ENCODE peak calls at places on chromosome 14, in five cellular contexts. A is hepatocyte, L is uterus, W is psoas muscle, Y is tibial nerve. P is an unnamed sample. For H3K4me1 and H3K9me3, the result is how much of the 10 kb centered on the place peaks cover.

GRCh38 chr14:45426685-45427282 is 173.8 kb upstream of the MIS18BP1 start:
- DNase-seq in A (peak), L (no peak), W (no peak), Y (no peak), P (no peak)

GRCh38 chr14:24630087-24630871 is 3.7 kb downstream of the GZMB start:
- DNase-seq in A (no peak), L (no peak), W (no peak), Y (no peak), P (no peak)

GRCh38 chr14:56474419-56475022 is 105.1 kb upstream of the TMEM260 start:
- DNase-seq in A (peak), L (no peak), W (no peak), Y (no peak), P (no peak)

GRCh38 chr14:20262642-20263128 is 23.6 kb downstream of the OR11H4 start:
- DNase-seq in A (no peak), L (no peak), W (no peak), Y (no peak), P (no peak)

GRCh38 chr14:64337901-64338615 is 43.9 kb upstream of the ESR2 start:
- DNase-seq in A (peak), L (peak), W (no peak), Y (no peak), P (peak)

GRCh38 chr14:54867011-54867410 is 35.6 kb downstream of the GCH1 start:
- DNase-seq in A (no peak), L (no peak), W (no peak), Y (no peak), P (no peak)

GRCh38 chr14:92802678-92803077 is 8.6 kb downstream of the GOLGA5 start:
- DNase-seq in A (no peak), L (no peak), W (no peak), Y (no peak), P (no peak)

GRCh38 chr14:96257900-96258299 is 1.9 kb downstream of the BDKRB1 start:
- DNase-seq in A (no peak), L (no peak), W (no peak), Y (no peak), P (no peak)

GRCh38 chr14:106691601-106692291 is 1165.4 kb downstream of the TMEM121 start:
- DNase-seq in A (peak), L (no peak), W (peak), Y (no peak), P (no peak)

GRCh38 chr14:36570065-36570464 is 12.3 kb downstream of the NKX2-8 start:
- DNase-seq in A (no peak), L (no peak), W (no peak), Y (no peak), P (no peak)

GRCh38 chr14:20493634-20494033 is 11.7 kb upstream of the RNASE10 start:
- DNase-seq in A (no peak), L (no peak), W (no peak), Y (no peak), P (no peak)

GRCh38 chr14:74213907-74214803 is 25.1 kb upstream of the VSX2 start:
- DNase-seq in A (no peak), L (no peak), W (no peak), Y (no peak), P (no peak)

GRCh38 chr14:35927727-35928126 is 101.6 kb downstream of the BRMS1L start:
- DNase-seq in A (no peak), L (no peak), W (no peak), Y (no peak), P (no peak)

GRCh38 chr14:99615497-99616245 is 11.7 kb upstream of the CCDC85C start:
- DNase-seq in A (no peak), L (no peak), W (no peak), Y (no peak), P (no peak)

GRCh38 chr14:24605435-24606190 is 3.9 kb downstream of the GZMH start:
- DNase-seq in A (no peak), L (no peak), W (no peak), Y (no peak), P (no peak)

GRCh38 chr14:80315681-80316080 is 104.4 kb upstream of the DIO2 start:
- DNase-seq in A (no peak), L (no peak), W (no peak), Y (no peak), P (no peak)

GRCh38 chr14:27184371-27184901 is 586.6 kb upstream of the NOVA1 start:
- DNase-seq in A (no peak), L (no peak), W (no peak), Y (no peak), P (no peak)

GRCh38 chr14:99425272-99425681 is 55.4 kb downstream of the SETD3 start:
- DNase-seq in A (no peak), L (no peak), W (peak), Y (no peak), P (no peak)

GRCh38 chr14:31441273-31442110 is 15.8 kb downstream of the DTD2 start:
- DNase-seq in A (no peak), L (no peak), W (no peak), Y (no peak), P (no peak)

GRCh38 chr14:74619672-74620131 is 7.7 kb upstream of the LTBP2 start:
- DNase-seq in A (peak), L (peak), W (peak), Y (peak), P (peak)

GRCh38 chr14:55416866-55417265 is 5.2 kb upstream of the ATG14 start:
- DNase-seq in A (peak), L (no peak), W (no peak), Y (no peak), P (no peak)

GRCh38 chr14:91872517-91873470 is 5.5 kb upstream of the TC2N start:
- DNase-seq in A (no peak), L (peak), W (peak), Y (peak), P (peak)

GRCh38 chr14:95255487-95255886 is 64.2 kb downstream of the CLMN start:
- DNase-seq in A (peak), L (peak), W (peak), Y (peak), P (no peak)

GRCh38 chr14:101125313-101125712 is 221.8 kb upstream of the RTL1 start:
- DNase-seq in A (no peak), L (no peak), W (no peak), Y (no peak), P (no peak)

GRCh38 chr14:24241829-24242443 is 487 bp downstream of the TINF2 start:
- DNase-seq in A (peak), L (peak), W (peak), Y (peak), P (peak)

GRCh38 chr14:65101631-65102440 is 481 bp downstream of the MAX start:
- DNase-seq in A (peak), L (no peak), W (no peak), Y (no peak), P (no peak)

GRCh38 chr14:101729382-101729781 is 32.1 kb upstream of the PPP2R5C start:
- DNase-seq in A (no peak), L (no peak), W (no peak), Y (no peak), P (no peak)

GRCh38 chr14:31834616-31835015 is 242.5 kb upstream of the ARHGAP5 start:
- DNase-seq in A (no peak), L (no peak), W (no peak), Y (no peak), P (no peak)

GRCh38 chr14:95531473-95531872 is 3.4 kb upstream of the GLRX5 start:
- DNase-seq in A (no peak), L (no peak), W (no peak), Y (no peak), P (no peak)

GRCh38 chr14:38623661-38624060 is 367.8 kb upstream of the CLEC14A start:
- DNase-seq in A (no peak), L (no peak), W (no peak), Y (no peak), P (no peak)

GRCh38 chr14:75184447-75184846 is 8.0 kb upstream of the TMED10 start:
- DNase-seq in A (no peak), L (no peak), W (no peak), Y (no peak), P (no peak)

GRCh38 chr14:99722741-99723140 is 38.6 kb downstream of the CYP46A1 start:
- DNase-seq in A (no peak), L (no peak), W (no peak), Y (no peak), P (no peak)

GRCh38 chr14:101191086-101191881 is 287.8 kb upstream of the RTL1 start:
- DNase-seq in A (no peak), L (peak), W (no peak), Y (no peak), P (no peak)

GRCh38 chr14:50937325-50937724 is 7.0 kb downstream of the PYGL start:
- DNase-seq in A (no peak), L (no peak), W (no peak), Y (no peak), P (no peak)

GRCh38 chr14:91774138-91775096 is 42.5 kb upstream of the CATSPERB start:
- DNase-seq in A (no peak), L (no peak), W (no peak), Y (no peak), P (no peak)

GRCh38 chr14:31300296-31300695 is 92.7 kb upstream of the HECTD1 start:
- DNase-seq in A (no peak), L (no peak), W (no peak), Y (no peak), P (no peak)

GRCh38 chr14:89139404-89140247 is 277.4 kb downstream of the FOXN3 start:
- DNase-seq in A (no peak), L (no peak), W (no peak), Y (no peak), P (no peak)

GRCh38 chr14:90612801-90613200 is 203.4 kb downstream of the TTC7B start:
- DNase-seq in A (no peak), L (no peak), W (no peak), Y (no peak), P (no peak)

GRCh38 chr14:90613446-90613845 is 202.8 kb downstream of the TTC7B start:
- DNase-seq in A (no peak), L (no peak), W (no peak), Y (no peak), P (no peak)

GRCh38 chr14:90611501-90611900 is 204.7 kb downstream of the TTC7B start:
- DNase-seq in A (no peak), L (no peak), W (no peak), Y (no peak), P (no peak)

GRCh38 chr14:90610641-90611040 is 205.6 kb downstream of the TTC7B start:
- DNase-seq in A (no peak), L (no peak), W (no peak), Y (no peak), P (no peak)

GRCh38 chr14:90611936-90612335 is 204.3 kb downstream of the TTC7B start:
- DNase-seq in A (no peak), L (no peak), W (no peak), Y (no peak), P (no peak)
- H3K4me1 ChIP-seq in A (under half), L (under half), W (under half), Y (under half), P (under half)

GRCh38 chr14:28901631-28902030 is 135.0 kb downstream of the FOXG1 start:
- DNase-seq in A (no peak), L (no peak), W (no peak), Y (no peak), P (no peak)
- H3K9me3 ChIP-seq in A (under half), L (under half), W (under half), Y (under half), P (under half)

GRCh38 chr14:104742586-104743455 is 10.1 kb upstream of the SIVA1 start:
- DNase-seq in A (no peak), L (no peak), W (peak), Y (no peak), P (no peak)
- H3K27ac ChIP-seq in A (no peak), L (no peak), W (peak), Y (no peak), P (no peak)

GRCh38 chr14:103626150-103626850 is 2.7 kb upstream of the KLC1 start:
- DNase-seq in A (no peak), L (no peak), W (no peak), Y (no peak), P (no peak)
- H3K4me1 ChIP-seq in A (under half), L (under half), W (under half), Y (under half), P (under half)

GRCh38 chr14:62357362-62357761 is 595.1 kb downstream of the SNAPC1 start:
- DNase-seq in A (no peak), L (no peak), W (no peak), Y (no peak), P (no peak)
- H3K9me3 ChIP-seq in A (under half), L (under half), W (under half), Y (under half), P (under half)

GRCh38 chr14:98174031-98174430 is 1098.0 kb downstream of the BCL11B start:
- DNase-seq in A (no peak), L (no peak), W (no peak), Y (no peak), P (no peak)

GRCh38 chr14:98172243-98172778 is 1099.7 kb downstream of the BCL11B start:
- DNase-seq in A (no peak), L (no peak), W (no peak), Y (no peak), P (no peak)

GRCh38 chr14:98171654-98172053 is 1100.3 kb downstream of the BCL11B start:
- DNase-seq in A (no peak), L (no peak), W (no peak), Y (no peak), P (no peak)

GRCh38 chr14:98175436-98175835 is 1096.6 kb downstream of the BCL11B start:
- DNase-seq in A (no peak), L (no peak), W (no peak), Y (no peak), P (no peak)

DNA sequence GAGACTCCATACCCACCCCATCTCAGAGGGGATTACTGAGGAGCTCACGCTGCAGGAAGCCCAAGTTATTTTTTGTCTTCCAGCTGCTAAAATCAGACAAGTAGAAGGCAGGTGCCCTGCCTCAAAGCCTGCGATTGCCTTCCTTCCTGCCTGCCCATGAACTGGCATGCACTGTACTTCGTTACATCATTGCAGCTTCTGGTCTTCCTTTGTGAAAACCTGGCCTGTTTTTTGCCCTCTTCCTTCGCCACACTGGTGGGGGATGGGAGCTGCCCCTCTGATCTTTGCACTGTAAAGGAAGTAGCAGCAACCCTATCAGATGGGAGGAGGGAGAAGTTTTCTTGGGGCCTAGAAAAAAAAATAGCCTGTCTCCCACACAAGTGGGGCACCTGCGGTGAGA is 1098.7 kb downstream of the BCL11B start:
- DNase-seq in A (no peak), L (no peak), W (no peak), Y (no peak), P (no peak)
- H3K27ac ChIP-seq in A (no peak), L (no peak), W (no peak), Y (no peak), P (no peak)

GRCh38 chr14:97445367-97445766 is 648.2 kb downstream of the VRK1 start:
- DNase-seq in A (no peak), L (no peak), W (no peak), Y (no peak), P (no peak)

GRCh38 chr14:97443412-97443811 is 646.2 kb downstream of the VRK1 start:
- DNase-seq in A (no peak), L (no peak), W (no peak), Y (no peak), P (no peak)

GRCh38 chr14:97444248-97444647 is 647.1 kb downstream of the VRK1 start:
- DNase-seq in A (no peak), L (no peak), W (no peak), Y (no peak), P (no peak)

GRCh38 chr14:97442363-97442762 is 645.2 kb downstream of the VRK1 start:
- DNase-seq in A (no peak), L (no peak), W (no peak), Y (no peak), P (no peak)

DNA sequence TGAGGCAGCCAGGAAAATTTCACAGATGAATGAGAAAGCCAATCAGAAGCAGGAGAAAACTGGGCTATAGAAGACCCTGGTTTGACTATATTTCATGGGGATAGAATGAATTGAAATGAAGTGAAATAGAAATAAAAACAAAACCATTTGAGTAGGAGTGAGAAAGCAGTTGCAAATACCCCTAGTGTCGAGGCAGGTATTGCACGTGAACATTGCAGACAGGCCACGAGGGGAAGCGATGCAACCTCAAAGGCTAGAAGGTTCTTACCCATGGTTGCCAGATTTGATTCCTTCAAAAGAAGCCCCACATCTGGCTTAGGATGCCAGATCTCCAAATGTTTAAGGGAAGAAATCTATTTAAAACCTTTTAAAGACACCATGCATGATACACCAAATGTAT is 648.9 kb downstream of the VRK1 start:
- DNase-seq in A (no peak), L (no peak), W (no peak), Y (no peak), P (no peak)
- H3K4me1 ChIP-seq in A (under half), L (under half), W (under half), Y (under half), P (under half)